ENCODE peak calls at places on chromosomes 1 and 21, in four cellular contexts. One of them, this sample, is unnamed.

GRCh38 chr1:208084764-208085163 is 159.4 kb downstream of the PLXNA2 start:
- DNase-seq in K562: no peak
- DNase-seq in HepG2: no peak
- DNase-seq in GM12878: no peak
- DNase-seq in this sample: no peak

GRCh38 chr1:119988316-119989067 is 81.0 kb downstream of the NOTCH2 start:
- DNase-seq in K562: no peak
- DNase-seq in HepG2: no peak
- DNase-seq in GM12878: no peak
- DNase-seq in this sample: no peak

GRCh38 chr1:170122366-170122765 is 23.4 kb upstream of the NTMT2 start:
- DNase-seq in K562: no peak
- DNase-seq in HepG2: no peak
- DNase-seq in GM12878: no peak
- DNase-seq in this sample: no peak

GRCh38 chr21:33914188-33914587 is 1.4 kb downstream of the ATP5PO start:
- DNase-seq in K562: no peak
- DNase-seq in HepG2: no peak
- DNase-seq in GM12878: no peak
- DNase-seq in this sample: no peak

GRCh38 chr1:179754031-179754624 is 11.0 kb downstream of the FAM163A start:
- DNase-seq in K562: no peak
- DNase-seq in HepG2: no peak
- DNase-seq in GM12878: no peak
- DNase-seq in this sample: no peak

GRCh38 chr1:20964540-20965484 is 177.7 kb upstream of the HP1BP3 start:
- DNase-seq in K562: no peak
- DNase-seq in HepG2: no peak
- DNase-seq in GM12878: peak; percentile 63
- DNase-seq in this sample: peak; percentile 32

GRCh38 chr1:62271932-62272728 is 47.1 kb downstream of the KANK4 start:
- DNase-seq in K562: no peak
- DNase-seq in HepG2: no peak
- DNase-seq in GM12878: peak; percentile 26
- DNase-seq in this sample: no peak

GRCh38 chr1:190377294-190377693 is 100.4 kb downstream of the BRINP3 start:
- DNase-seq in K562: no peak
- DNase-seq in HepG2: no peak
- DNase-seq in GM12878: no peak
- DNase-seq in this sample: no peak

GRCh38 chr21:45380566-45380965 is 24.4 kb upstream of the COL18A1 start:
- DNase-seq in K562: no peak
- DNase-seq in HepG2: no peak
- DNase-seq in GM12878: no peak
- DNase-seq in this sample: no peak

GRCh38 chr1:101203812-101204540 is 32.8 kb upstream of the S1PR1 start:
- DNase-seq in K562: no peak
- DNase-seq in HepG2: no peak
- DNase-seq in GM12878: no peak
- DNase-seq in this sample: peak; percentile 46

GRCh38 chr1:44292641-44293040 is 62.4 kb downstream of the ERI3 start:
- DNase-seq in K562: no peak
- DNase-seq in HepG2: no peak
- DNase-seq in GM12878: no peak
- DNase-seq in this sample: no peak

GRCh38 chr1:51518033-51518729 is 885 bp downstream of the EPS15 start:
- DNase-seq in K562: peak; percentile 87
- DNase-seq in HepG2: peak; percentile 73
- DNase-seq in GM12878: peak; percentile 61
- DNase-seq in this sample: peak; percentile 57

GRCh38 chr1:27001570-27002360 is 8.3 kb downstream of the TRNP1 start:
- DNase-seq in K562: no peak
- DNase-seq in HepG2: peak; percentile 50
- DNase-seq in GM12878: peak; percentile 38
- DNase-seq in this sample: no peak

GRCh38 chr1:229406798-229407197 is 27.1 kb downstream of the ACTA1 start:
- DNase-seq in K562: no peak
- DNase-seq in HepG2: peak; percentile 89
- DNase-seq in GM12878: no peak
- DNase-seq in this sample: no peak

GRCh38 chr21:14076143-14076806 is 134.5 kb downstream of the LIPI start:
- DNase-seq in K562: no peak
- DNase-seq in HepG2: no peak
- DNase-seq in GM12878: no peak
- DNase-seq in this sample: no peak

GRCh38 chr1:244419004-244419403 is 32.7 kb downstream of the ADSS2 start:
- DNase-seq in K562: no peak
- DNase-seq in HepG2: no peak
- DNase-seq in GM12878: no peak
- DNase-seq in this sample: no peak

GRCh38 chr1:225772323-225772768 is 5.3 kb upstream of the SRP9 start:
- DNase-seq in K562: peak; percentile 78
- DNase-seq in HepG2: peak; percentile 86
- DNase-seq in GM12878: no peak
- DNase-seq in this sample: peak; percentile 87

GRCh38 chr21:29208044-29208665 is 77.7 kb downstream of the MAP3K7CL start:
- DNase-seq in K562: no peak
- DNase-seq in HepG2: no peak
- DNase-seq in GM12878: no peak
- DNase-seq in this sample: no peak

GRCh38 chr1:119308130-119308529 is 60.5 kb upstream of the HAO2 start:
- DNase-seq in K562: no peak
- DNase-seq in HepG2: no peak
- DNase-seq in GM12878: no peak
- DNase-seq in this sample: no peak

GRCh38 chr1:99305626-99306025 is 41.3 kb downstream of the PLPPR4 start:
- DNase-seq in K562: no peak
- DNase-seq in HepG2: no peak
- DNase-seq in GM12878: no peak
- DNase-seq in this sample: no peak

GRCh38 chr1:25858494-25858893 is 763 bp downstream of the AUNIP start:
- DNase-seq in K562: no peak
- DNase-seq in HepG2: no peak
- DNase-seq in GM12878: no peak
- DNase-seq in this sample: no peak

GRCh38 chr21:36747114-36747814 is 48.3 kb downstream of the SIM2 start:
- DNase-seq in K562: peak; percentile 91
- DNase-seq in HepG2: no peak
- DNase-seq in GM12878: no peak
- DNase-seq in this sample: no peak

GRCh38 chr1:119674110-119674509 is 26.0 kb upstream of the ZNF697 start:
- DNase-seq in K562: no peak
- DNase-seq in HepG2: peak; percentile 42
- DNase-seq in GM12878: no peak
- DNase-seq in this sample: peak; percentile 75

GRCh38 chr1:200524092-200524491 is 96.5 kb downstream of the KIF14 start:
- DNase-seq in K562: no peak
- DNase-seq in HepG2: no peak
- DNase-seq in GM12878: no peak
- DNase-seq in this sample: no peak

GRCh38 chr1:29312469-29313466 is 76.4 kb downstream of the PTPRU start:
- DNase-seq in K562: peak; percentile 50
- DNase-seq in HepG2: no peak
- DNase-seq in GM12878: no peak
- DNase-seq in this sample: no peak

GRCh38 chr1:110291241-110292030 is 47.7 kb upstream of the RBM15 start:
- DNase-seq in K562: no peak
- DNase-seq in HepG2: no peak
- DNase-seq in GM12878: no peak
- DNase-seq in this sample: no peak

DNA sequence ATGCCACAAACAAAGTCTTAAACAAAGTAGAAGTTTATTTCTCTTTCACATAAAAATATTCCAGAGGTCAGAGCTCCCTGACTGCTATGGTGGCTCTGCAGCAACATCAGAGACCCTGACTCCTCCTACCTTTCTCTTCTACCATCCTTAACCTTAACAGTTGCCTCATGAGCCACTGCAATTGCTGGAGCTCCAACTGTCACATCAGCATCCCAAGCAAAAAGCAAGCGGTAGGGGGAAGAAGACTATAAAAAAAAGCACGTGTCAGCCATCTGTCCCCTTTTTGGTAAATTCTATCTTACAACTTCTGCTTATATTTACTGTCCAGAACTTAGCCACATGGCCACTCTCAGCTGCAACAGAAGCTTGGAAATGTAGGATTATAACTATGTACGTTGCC is 21.8 kb upstream of the H6PD start:
- DNase-seq in K562: no peak
- DNase-seq in HepG2: no peak
- DNase-seq in GM12878: no peak
- DNase-seq in this sample: no peak
- TF ChIP-seq MYC in K562: no peak
- TF ChIP-seq MYC in HepG2: no peak
- TF ChIP-seq MYC in GM12878: no peak
- TF ChIP-seq MYC in this sample: no peak

GRCh38 chr1:63728611-63729226 is 45.1 kb upstream of the ROR1 start:
- DNase-seq in K562: no peak
- DNase-seq in HepG2: no peak
- DNase-seq in GM12878: no peak
- DNase-seq in this sample: no peak

GRCh38 chr1:63731117-63732043 is 42.4 kb upstream of the ROR1 start:
- DNase-seq in K562: no peak
- DNase-seq in HepG2: no peak
- DNase-seq in GM12878: no peak
- DNase-seq in this sample: peak; percentile 88

GRCh38 chr1:63732666-63733065 is 41.2 kb upstream of the ROR1 start:
- DNase-seq in K562: no peak
- DNase-seq in HepG2: no peak
- DNase-seq in GM12878: no peak
- DNase-seq in this sample: peak; percentile 42

GRCh38 chr1:63729227-63729620 is 44.6 kb upstream of the ROR1 start:
- DNase-seq in K562: no peak
- DNase-seq in HepG2: no peak
- DNase-seq in GM12878: no peak
- DNase-seq in this sample: no peak

GRCh38 chr1:63730211-63730610 is 43.6 kb upstream of the ROR1 start:
- DNase-seq in K562: no peak
- DNase-seq in HepG2: no peak
- DNase-seq in GM12878: no peak
- DNase-seq in this sample: no peak
- H2AFZ ChIP-seq in K562: no peak overlapping the region
- H2AFZ ChIP-seq in HepG2: no peak overlapping the region
- H2AFZ ChIP-seq in GM12878: no peak overlapping the region
- H2AFZ ChIP-seq in this sample: no peak overlapping the region

DNA sequence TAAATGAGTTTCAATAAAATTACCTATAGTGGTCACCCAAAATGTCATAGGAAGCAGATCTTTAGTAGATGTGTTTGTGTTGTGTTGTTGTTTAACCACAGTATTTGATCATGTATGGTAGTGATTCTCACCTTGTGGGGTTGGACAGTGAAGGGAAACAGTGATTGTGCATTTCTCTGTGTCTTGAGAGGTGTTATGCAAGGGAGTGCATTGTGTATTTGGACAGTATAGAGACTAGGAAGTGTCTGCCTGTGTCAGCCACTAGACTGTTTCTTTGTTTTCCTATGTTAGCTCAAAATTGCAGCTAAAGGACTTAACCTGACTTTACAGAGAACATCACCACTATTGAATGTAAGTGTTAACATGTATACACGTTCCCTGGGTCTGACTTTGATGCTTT is 6.0 kb downstream of the RGS2 start:
- DNase-seq in K562: no peak
- DNase-seq in HepG2: no peak
- DNase-seq in GM12878: no peak
- DNase-seq in this sample: no peak
- H3K4me1 ChIP-seq in K562: no peaks in the 10 kb centered on the region
- H3K4me1 ChIP-seq in HepG2: peaks cover 7% of the 10 kb centered on the region
- H3K4me1 ChIP-seq in GM12878: no peaks in the 10 kb centered on the region
- H3K4me1 ChIP-seq in this sample: peaks cover 13% of the 10 kb centered on the region

DNA sequence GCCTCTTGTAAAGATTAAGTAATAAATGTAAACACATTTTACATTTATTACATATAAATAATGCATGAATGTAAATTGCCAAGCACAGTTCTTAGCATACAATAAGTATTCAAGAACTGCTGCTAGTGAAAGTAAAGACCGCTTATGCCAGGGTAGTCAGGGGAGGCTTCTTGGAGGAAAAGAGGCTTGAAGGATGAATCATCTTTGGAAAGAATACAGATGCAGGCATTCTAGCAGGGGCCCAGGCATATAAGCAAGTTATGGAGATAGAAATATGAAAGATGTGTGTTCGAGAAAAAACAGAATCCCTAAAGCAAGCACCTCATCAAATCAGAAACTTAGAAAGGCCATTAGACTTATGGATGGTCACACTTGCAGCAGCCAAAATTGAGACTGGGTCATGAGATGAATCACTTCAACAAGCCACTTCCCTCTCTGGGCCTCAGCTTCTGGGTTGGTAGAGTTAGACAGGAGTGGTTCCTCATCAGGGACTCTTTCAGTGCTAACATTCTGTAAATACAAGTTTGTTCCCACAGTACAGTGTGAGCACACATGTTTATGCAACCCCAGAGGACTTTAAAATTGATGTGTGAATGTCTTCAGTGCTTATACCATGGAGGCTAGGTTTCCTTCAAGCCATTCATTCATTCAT is 79.7 kb upstream of the ROR1 start:
- DNase-seq in K562: no peak
- DNase-seq in HepG2: no peak
- DNase-seq in GM12878: no peak
- DNase-seq in this sample: peak; percentile 18
- TF ChIP-seq MYC in K562: no peak
- TF ChIP-seq MYC in HepG2: no peak
- TF ChIP-seq MYC in GM12878: no peak
- TF ChIP-seq MYC in this sample: no peak